ENCODE peak calls at places on chromosomes 3 and 15, in five cellular contexts. X is IMR-90, J is HepG2, W is fibroblast of lung, N is fibroblast of villous mesenchyme. O is an unnamed sample.

GRCh38 chr15:29921130-29921601 is 98.9 kb upstream of the TJP1 start:
- DNase-seq in N (no peak), W (peak), X (no peak), J (peak), O (no peak)

GRCh38 chr3:97161169-97161568 is 346.8 kb downstream of the EPHA6 start:
- DNase-seq in X (no peak), W (no peak), J (no peak), N (no peak), O (no peak)

GRCh38 chr15:90930861-90931629 is 1.3 kb downstream of the HDDC3 start:
- DNase-seq in X (no peak), J (no peak), N (no peak), W (no peak), O (no peak)

GRCh38 chr3:128385080-128385832 is 81.4 kb downstream of the DNAJB8 start:
- DNase-seq in X (peak), J (peak), N (peak), W (peak), O (peak)

GRCh38 chr3:146387566-146387965 is 81.8 kb downstream of the PLSCR2 start:
- DNase-seq in N (no peak), W (peak), J (no peak), X (no peak), O (no peak)

GRCh38 chr3:32102289-32102688 is 4.1 kb upstream of the GPD1L start:
- DNase-seq in W (no peak), X (no peak), J (no peak), N (no peak), O (no peak)

GRCh38 chr3:98483626-98484025 is 13.9 kb upstream of the OR5K2 start:
- DNase-seq in W (no peak), N (no peak), J (no peak), X (no peak), O (no peak)

GRCh38 chr3:133956333-133956732 is 60.7 kb upstream of the RAB6B start:
- DNase-seq in W (no peak), X (no peak), N (no peak), J (no peak), O (no peak)

GRCh38 chr15:95326689-95327525 is 1003.6 kb upstream of the NR2F2 start:
- DNase-seq in J (no peak), N (peak), W (no peak), X (no peak), O (no peak)

GRCh38 chr15:39242345-39242744 is 338.5 kb upstream of the THBS1 start:
- DNase-seq in J (no peak), W (peak), X (peak), N (no peak), O (no peak)

GRCh38 chr15:41987925-41988275 is 15.5 kb upstream of the EHD4 start:
- DNase-seq in J (no peak), W (no peak), X (no peak), N (no peak), O (no peak)

GRCh38 chr3:183587337-183587736 is 31.8 kb upstream of the KLHL6 start:
- DNase-seq in J (no peak), N (no peak), X (no peak), W (no peak), O (no peak)

GRCh38 chr3:182370949-182371348 is 422.4 kb upstream of the ATP11B start:
- DNase-seq in J (no peak), X (no peak), N (no peak), W (peak), O (no peak)

GRCh38 chr3:42117175-42118008 is 26.2 kb downstream of the TRAK1 start:
- DNase-seq in X (peak), J (no peak), N (peak), W (peak), O (no peak)

GRCh38 chr3:12405432-12406272 is 78.6 kb upstream of the TSEN2 start:
- DNase-seq in X (peak), W (peak), J (peak), N (peak), O (no peak)

GRCh38 chr3:127036209-127037020 is 53.5 kb downstream of the PLXNA1 start:
- DNase-seq in X (no peak), J (no peak), N (no peak), W (no peak), O (no peak)

GRCh38 chr15:101052681-101053121 is 133.5 kb downstream of the LRRK1 start:
- DNase-seq in W (no peak), X (no peak), J (no peak), N (no peak), O (no peak)

GRCh38 chr3:108320746-108321350 is 24.5 kb downstream of the HHLA2 start:
- DNase-seq in X (no peak), J (no peak), N (no peak), W (no peak), O (no peak)

GRCh38 chr15:38059665-38060064 is 125.2 kb downstream of the TMCO5A start:
- DNase-seq in J (no peak), W (peak), X (peak), N (peak), O (no peak)

GRCh38 chr3:4614927-4615326 is 121.8 kb downstream of the ITPR1 start:
- DNase-seq in X (no peak), J (no peak), W (no peak), N (no peak), O (no peak)

GRCh38 chr3:107394502-107394901 is 17.3 kb downstream of the CCDC54 start:
- DNase-seq in J (no peak), N (no peak), X (no peak), W (no peak), O (no peak)

GRCh38 chr3:50303038-50303815 is at the start of gene HYAL1:
- DNase-seq in N (peak), X (no peak), J (peak), W (no peak), O (no peak)

GRCh38 chr3:189392969-189393368 is 221.2 kb downstream of the TPRG1 start:
- DNase-seq in N (no peak), J (no peak), X (no peak), W (peak), O (no peak)

GRCh38 chr3:171374260-171374659 is 85.9 kb downstream of the TNIK start:
- DNase-seq in X (peak), N (no peak), J (no peak), W (peak), O (no peak)

GRCh38 chr3:10465161-10465560 is 40.2 kb downstream of the ATP2B2 start:
- DNase-seq in J (no peak), N (no peak), X (no peak), W (no peak), O (no peak)

GRCh38 chr3:153026026-153026425 is 136.0 kb upstream of the RAP2B start:
- DNase-seq in W (peak), X (peak), N (peak), J (peak), O (peak)
- TF ChIP-seq CTCF in W (no peak), X (peak), N (peak), J (peak), O (peak)

GRCh38 chr3:194745427-194746184 is 59.9 kb downstream of the FAM43A start:
- DNase-seq in N (no peak), J (no peak), X (no peak), W (no peak), O (no peak)
- H3K4me3 ChIP-seq in N (no peak), J (no peak), X (no peak), W (no peak), O (no peak)

DNA sequence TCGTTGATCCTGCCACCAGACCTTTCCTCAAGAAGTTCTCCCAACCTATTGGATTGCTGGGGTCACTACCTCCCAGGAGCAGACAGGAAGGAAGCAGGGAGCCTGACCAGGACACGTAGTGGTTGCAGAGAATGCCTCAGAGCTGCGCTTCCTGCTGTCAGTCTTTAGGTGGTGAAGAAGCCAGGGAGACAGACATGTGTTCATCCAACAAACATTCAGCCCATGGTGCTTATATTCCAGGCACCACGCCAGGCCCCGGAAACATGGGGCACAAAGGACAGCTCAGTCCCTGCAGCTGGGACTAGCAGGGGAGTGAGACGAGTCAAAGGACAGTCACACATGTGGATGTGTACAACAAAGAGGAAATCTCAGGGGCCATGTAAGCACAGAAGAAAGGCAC is 26.0 kb upstream of the CORO2B start:
- DNase-seq in W (peak), J (no peak), X (peak), N (no peak), O (no peak)
- TF ChIP-seq CTCF in W (no peak), J (no peak), X (no peak), N (no peak), O (no peak)

GRCh38 chr15:33152502-33153109 is 41.9 kb downstream of the FMN1 start:
- DNase-seq in J (no peak), W (peak), X (peak), N (peak), O (no peak)
- H3K4me3 ChIP-seq in J (no peak), W (no peak), X (no peak), N (no peak), O (no peak)

GRCh38 chr3:196632033-196632751 is 7.3 kb upstream of the NRROS start:
- DNase-seq in W (peak), X (peak), J (peak), N (peak), O (no peak)
- TF ChIP-seq CTCF in W (no peak), X (peak), J (peak), N (peak), O (peak)